ENCODE peak calls at places on chromosomes 7 and 10, in ten cellular contexts. X is adipocyte; Z is lung; L is neural progenitor cell; S is mammary epithelial cell; W is right atrium auricular region; R is fibroblast of the aortic adventitia; H is CD8-positive, alpha-beta memory T cell; C is CD8-positive, alpha-beta T cell; N is AG04449. F is an unnamed sample.
A peak's percentile ranks its signal among the peaks of the same experiment; 100 is the strongest.

GRCh38 chr10:97684866-97685394 is 2.1 kb downstream of the AVPI1 start:
- DNase-seq in C (no peak), Z (no peak), S (no peak), H (no peak), L (no peak), X (peak; percentile 47), N (no peak), W (no peak), R (peak; percentile 38), F (no peak)

GRCh38 chr7:128176696-128177095 is 64.4 kb upstream of the LEP start:
- DNase-seq in X (no peak), L (no peak), W (no peak), S (peak; percentile 19), H (no peak), C (no peak), R (peak; percentile 17), N (no peak), Z (no peak), F (no peak)

GRCh38 chr10:110610308-110610774 is 33.8 kb upstream of the RBM20 start:
- DNase-seq in N (no peak), X (peak; percentile 74), L (peak; percentile 70), S (peak; percentile 46), R (peak; percentile 64), Z (no peak), C (peak; percentile 33), W (no peak), H (peak; percentile 45), F (peak; percentile 64)

GRCh38 chr7:105821527-105821926 is 54.9 kb downstream of the ATXN7L1 start:
- DNase-seq in X (no peak), N (no peak), H (no peak), S (no peak), Z (no peak), R (no peak), L (no peak), C (no peak), W (no peak), F (no peak)

GRCh38 chr7:75937958-75938786 is 23.2 kb downstream of the POR start:
- DNase-seq in S (no peak), N (peak; percentile 82), X (peak; percentile 95), H (no peak), L (peak; percentile 23), W (peak; percentile 84), Z (peak; percentile 48), R (peak; percentile 88), C (no peak), F (no peak)

GRCh38 chr7:35474100-35474499 is 220.2 kb upstream of the TBX20 start:
- DNase-seq in S (no peak), H (no peak), L (no peak), W (no peak), Z (no peak), N (no peak), X (no peak), C (no peak), R (no peak), F (no peak)

GRCh38 chr7:18278306-18278705 is 217.2 kb upstream of the HDAC9 start:
- DNase-seq in X (peak; percentile 71), S (no peak), H (no peak), R (no peak), Z (no peak), C (no peak), N (no peak), W (no peak), L (no peak), F (no peak)

GRCh38 chr7:12351843-12352242 is 51.8 kb downstream of the VWDE start:
- DNase-seq in L (no peak), N (no peak), S (no peak), W (no peak), X (no peak), Z (no peak), R (no peak), H (no peak), C (no peak), F (peak; percentile 59)

GRCh38 chr7:90349305-90349704 is 2.8 kb downstream of the GTPBP10 start:
- DNase-seq in S (no peak), H (no peak), X (no peak), Z (no peak), R (no peak), L (no peak), N (no peak), W (no peak), C (no peak), F (no peak)

GRCh38 chr7:90345548-90346319 is 782 bp upstream of the GTPBP10 start:
- DNase-seq in L (peak; percentile 44), S (peak; percentile 56), N (no peak), R (peak; percentile 47), H (peak; percentile 5), C (no peak), Z (no peak), W (no peak), X (peak; percentile 52), F (no peak)

GRCh38 chr7:90345016-90345415 is 1.5 kb upstream of the GTPBP10 start:
- DNase-seq in N (no peak), R (no peak), Z (no peak), H (no peak), L (no peak), W (no peak), C (no peak), X (no peak), S (no peak), F (no peak)

GRCh38 chr7:90346326-90347125 is at the start of gene GTPBP10:
- DNase-seq in N (peak; percentile 69), L (peak; percentile 96), X (peak; percentile 98), H (peak; percentile 94), Z (peak; percentile 93), C (peak; percentile 93), W (peak; percentile 91), S (peak; percentile 90), R (peak; percentile 96), F (peak; percentile 95)

DNA sequence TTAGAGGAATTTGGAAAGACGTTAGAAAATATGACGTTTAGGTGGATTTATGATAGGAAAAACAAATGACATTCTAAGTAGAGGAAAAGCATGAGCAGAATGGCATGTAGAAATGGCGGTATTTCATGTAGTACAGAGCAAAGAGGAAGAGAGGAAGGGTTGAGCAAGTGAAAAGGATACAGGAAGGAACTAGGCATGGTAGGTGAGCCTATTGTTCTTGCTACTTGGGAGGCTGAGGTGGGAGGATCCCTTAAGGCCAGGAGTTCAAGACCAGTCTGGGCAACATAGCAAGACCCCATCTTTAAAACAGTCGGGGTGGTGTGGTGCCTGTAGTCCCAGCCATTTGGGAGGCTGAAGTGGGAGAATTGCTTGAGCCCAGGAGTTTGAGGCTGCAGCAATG is 1.2 kb downstream of the GTPBP10 start:
- DNase-seq in X (no peak), R (no peak), S (no peak), Z (no peak), N (no peak), H (no peak), C (no peak), L (no peak), W (no peak), F (no peak)
- H3K4me3 ChIP-seq in X (peak overlapping the region; percentile 98), R (peak overlapping the region; percentile 98), S (peak overlapping the region; percentile 89), Z (no peak overlapping the region), N (no peak overlapping the region), H (peak overlapping the region; percentile 92), C (peak overlapping the region; percentile 77), L (peak overlapping the region; percentile 77), W (no peak overlapping the region), F (peak overlapping the region; percentile 91)

GRCh38 chr7:123789200-123789784 is 40.5 kb upstream of the WASL start:
- DNase-seq in Z (no peak), C (no peak), X (no peak), S (no peak), R (no peak), N (no peak), H (no peak), L (no peak), W (no peak), F (no peak)

GRCh38 chr7:123788584-123788983 is 39.8 kb upstream of the WASL start:
- DNase-seq in Z (no peak), R (no peak), L (no peak), C (no peak), X (no peak), W (no peak), N (no peak), H (no peak), S (no peak), F (no peak)

GRCh38 chr7:123792547-123792946 is 43.7 kb upstream of the WASL start:
- DNase-seq in S (no peak), Z (no peak), N (no peak), X (no peak), L (no peak), W (no peak), R (no peak), H (no peak), C (no peak), F (no peak)

GRCh38 chr7:123789817-123790216 is 41.0 kb upstream of the WASL start:
- DNase-seq in S (peak; percentile 62), X (no peak), H (no peak), R (no peak), N (no peak), Z (no peak), C (no peak), W (no peak), L (no peak), F (no peak)

GRCh38 chr7:123791001-123791400 is 42.2 kb upstream of the WASL start:
- DNase-seq in C (no peak), N (no peak), X (no peak), W (no peak), Z (no peak), S (no peak), R (no peak), L (no peak), H (no peak), F (no peak)
- H3K4me3 ChIP-seq in C (no peak overlapping the region), N (no peak overlapping the region), X (no peak overlapping the region), W (no peak overlapping the region), Z (no peak overlapping the region), S (no peak overlapping the region), R (no peak overlapping the region), L (no peak overlapping the region), H (no peak overlapping the region), F (no peak overlapping the region)

DNA sequence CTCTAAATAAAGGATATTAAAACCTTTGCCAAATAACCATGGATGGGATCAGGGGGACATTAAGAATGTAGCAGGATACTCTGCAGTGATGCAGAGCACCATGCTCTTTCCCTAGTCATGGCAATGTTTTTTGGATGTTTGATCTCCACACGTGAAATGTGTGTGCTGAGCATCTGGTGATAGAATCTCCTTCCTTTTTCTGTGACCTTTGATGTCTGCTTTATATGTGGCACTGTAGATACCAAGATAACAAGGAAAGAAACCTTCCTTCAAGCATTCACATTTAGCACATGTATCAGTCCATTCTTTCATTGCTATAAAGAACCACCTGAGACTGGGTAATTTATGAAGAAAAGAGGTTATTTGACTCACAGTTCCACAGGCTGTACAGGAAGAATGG is 87.7 kb upstream of the CYP2C9 start:
- DNase-seq in S (no peak), C (no peak), L (no peak), H (no peak), N (no peak), X (no peak), W (no peak), Z (no peak), R (no peak), F (peak; percentile 76)
- H3K4me3 ChIP-seq in S (no peak overlapping the region), C (no peak overlapping the region), L (no peak overlapping the region), H (no peak overlapping the region), N (no peak overlapping the region), X (no peak overlapping the region), W (no peak overlapping the region), Z (no peak overlapping the region), R (no peak overlapping the region), F (no peak overlapping the region)

DNA sequence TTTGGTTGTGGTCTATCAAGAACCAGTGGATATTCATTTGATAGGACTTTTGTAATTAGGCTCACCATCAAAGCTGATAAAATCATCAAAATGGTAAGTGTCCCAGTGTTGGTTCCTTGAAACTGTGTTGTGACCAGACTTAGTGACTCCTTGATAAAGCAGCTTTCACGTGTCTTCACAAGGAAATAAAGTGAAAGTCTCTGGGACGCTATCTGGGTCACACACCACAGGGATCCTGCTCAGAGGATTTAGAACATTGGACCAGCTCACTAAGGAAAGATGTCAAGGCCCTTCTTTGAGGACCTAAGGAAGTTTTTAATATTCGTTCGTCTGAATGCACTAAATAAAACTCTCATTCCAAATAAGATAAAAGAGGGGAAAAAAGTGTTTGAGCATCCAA is 193.1 kb downstream of the RNLS start:
- DNase-seq in N (no peak), W (no peak), S (no peak), X (no peak), C (no peak), H (no peak), R (no peak), Z (no peak), L (no peak), F (no peak)
- H3K4me3 ChIP-seq in N (no peak overlapping the region), W (no peak overlapping the region), S (no peak overlapping the region), X (no peak overlapping the region), C (no peak overlapping the region), H (no peak overlapping the region), R (no peak overlapping the region), Z (no peak overlapping the region), L (no peak overlapping the region), F (no peak overlapping the region)

F was measured in Jurkat, Clone E6-1.